ENCODE peak calls at places on chromosomes 4 and X, in seven cellular contexts. F, O, I, Z, S, D and T are unnamed samples.

GRCh38 chr4:7647932-7648812 is 213.4 kb upstream of the PSAPL1 start:
- DNase-seq in F (no peak), O (no peak), I (no peak), Z (peak), S (no peak), D (no peak), T (peak)

GRCh38 chr4:173246719-173247118 is 78.1 kb downstream of the GALNT7 start:
- DNase-seq in F (no peak), O (no peak), I (no peak), Z (no peak), S (no peak), D (no peak), T (no peak)

GRCh38 chr4:65865489-65865888 is 195.2 kb upstream of the EPHA5 start:
- DNase-seq in F (no peak), O (no peak), I (no peak), Z (no peak), S (no peak), D (no peak), T (no peak)

GRCh38 chr4:82891728-82892466 is 944 bp upstream of the SEC31A start:
- DNase-seq in F (no peak), O (no peak), I (no peak), Z (no peak), S (no peak), D (no peak), T (no peak)

GRCh38 chrX:43655151-43655676 is 885 bp upstream of the MAOA start:
- DNase-seq in F (peak), O (no peak), I (peak), Z (peak), S (no peak), D (peak), T (peak)

GRCh38 chrX:115559672-115560071 is 1.3 kb upstream of the PLS3 start:
- DNase-seq in F (no peak), O (no peak), I (no peak), Z (no peak), S (no peak), D (no peak), T (no peak)

GRCh38 chrX:40402771-40403533 is 177.8 kb upstream of the ATP6AP2 start:
- DNase-seq in F (no peak), O (no peak), I (no peak), Z (peak), S (no peak), D (no peak), T (peak)

GRCh38 chr4:121656269-121656641 is 40.5 kb downstream of the ANXA5 start:
- DNase-seq in F (peak), O (no peak), I (peak), Z (peak), S (no peak), D (peak), T (peak)

GRCh38 chr4:150242820-150243458 is 164.7 kb downstream of the DCLK2 start:
- DNase-seq in F (peak), O (no peak), I (peak), Z (no peak), S (no peak), D (no peak), T (peak)

GRCh38 chr4:17385403-17385802 is 126.5 kb downstream of the QDPR start:
- DNase-seq in F (no peak), O (no peak), I (peak), Z (peak), S (no peak), D (no peak), T (peak)

GRCh38 chr4:39750216-39750615 is 52.3 kb downstream of the UBE2K start:
- DNase-seq in F (no peak), O (no peak), I (no peak), Z (no peak), S (no peak), D (no peak), T (no peak)

GRCh38 chrX:31178769-31179125 is 106.9 kb upstream of the FTHL17 start:
- DNase-seq in F (no peak), O (no peak), I (no peak), Z (no peak), S (no peak), D (no peak), T (no peak)

GRCh38 chr4:165612936-165613335 is 234.1 kb downstream of the CPE start:
- DNase-seq in F (no peak), O (no peak), I (no peak), Z (no peak), S (no peak), D (no peak), T (no peak)

GRCh38 chrX:129771266-129771995 is 8.3 kb upstream of the SASH3 start:
- DNase-seq in F (no peak), O (no peak), I (no peak), Z (no peak), S (no peak), D (no peak), T (no peak)

GRCh38 chr4:176622251-176622968 is 170.3 kb downstream of the VEGFC start:
- DNase-seq in F (no peak), O (no peak), I (no peak), Z (peak), S (no peak), D (no peak), T (peak)

GRCh38 chr4:186015212-186015817 is 53.6 kb upstream of the TLR3 start:
- DNase-seq in F (no peak), O (no peak), I (no peak), Z (no peak), S (no peak), D (no peak), T (no peak)

GRCh38 chr4:168600796-168601583 is 104.1 kb downstream of the PALLD start:
- DNase-seq in F (no peak), O (no peak), I (no peak), Z (no peak), S (no peak), D (no peak), T (no peak)

GRCh38 chr4:123699823-123700822 is 303.5 kb downstream of the SPRY1 start:
- DNase-seq in F (no peak), O (no peak), I (no peak), Z (peak), S (no peak), D (no peak), T (peak)

GRCh38 chrX:107894038-107894437 is 68.4 kb downstream of the MID2 start:
- DNase-seq in F (peak), O (peak), I (peak), Z (peak), S (no peak), D (peak), T (no peak)